ENCODE peak calls at places on chromosomes 12 and 14, in five cellular contexts. M is NCI-H1436 treated with DMSO at 0.1 percent for 48 hours; W is activated gamma-delta T cell treated with anti-CD3 and anti-CD28 coated beads, Interleukin-2, amount 50 U/mL, for 16 hours; X is Caco-2; G is GM03348. A is an unnamed sample.

GRCh38 chr14:75234173-75234855 is 44.3 kb upstream of the FOS start:
- DNase-seq in G (peak), X (peak), M (no peak), W (no peak), A (peak)

GRCh38 chr14:77469041-77469440 is 11.1 kb downstream of the AHSA1 start:
- DNase-seq in M (no peak), W (no peak), G (no peak), X (peak), A (no peak)

GRCh38 chr12:101942206-101942605 is 64.8 kb downstream of the DRAM1 start:
- DNase-seq in X (no peak), M (no peak), G (no peak), W (no peak), A (no peak)

GRCh38 chr14:90483551-90483950 is 86.7 kb downstream of the CALM1 start:
- DNase-seq in W (peak), M (no peak), G (no peak), X (no peak), A (no peak)

GRCh38 chr14:32561520-32561919 is 232.4 kb downstream of the AKAP6 start:
- DNase-seq in W (no peak), M (no peak), G (peak), X (no peak), A (peak)

GRCh38 chr14:57962293-57962996 is 96.6 kb upstream of the SLC35F4 start:
- DNase-seq in M (no peak), W (no peak), G (no peak), X (no peak), A (no peak)

GRCh38 chr12:132170094-132170636 is 25.9 kb downstream of the NOC4L start:
- DNase-seq in W (no peak), X (no peak), G (peak), M (no peak), A (peak)

GRCh38 chr12:39723831-39724230 is 104.2 kb upstream of the ABCD2 start:
- DNase-seq in X (no peak), G (peak), M (no peak), W (no peak), A (peak)

GRCh38 chr12:110931315-110931728 is 10.9 kb upstream of the MYL2 start:
- DNase-seq in G (no peak), X (no peak), M (no peak), W (no peak), A (no peak)

GRCh38 chr12:62562892-62563291 is 96.3 kb downstream of the MON2 start:
- DNase-seq in M (no peak), X (no peak), W (no peak), G (peak), A (peak)

GRCh38 chr14:55448146-55448614 is 7.8 kb upstream of the TBPL2 start:
- DNase-seq in W (no peak), X (no peak), G (peak), M (no peak), A (peak)

GRCh38 chr14:46574236-46574970 is 77.2 kb downstream of the RPL10L start:
- DNase-seq in X (no peak), M (no peak), G (no peak), W (no peak), A (no peak)

GRCh38 chr14:104436741-104437701 is 142.5 kb upstream of the C14orf180 start:
- DNase-seq in M (no peak), G (peak), X (no peak), W (no peak), A (no peak)

A was measured in AG10803.